ENCODE peak calls at places on chromosomes 3 and 15, in seven cellular contexts. P is activated effector memory CD4-positive, alpha-beta T cell treated with anti-CD3 and anti-CD28 coated beads, Interleukin-2, amount 50 U/mL, for 16 hours; F is stimulated activated CD8-positive, alpha-beta memory T cell treated with anti-CD3 and anti-CD28 coated beads, Interleukin-4, amount 100 ng/mL, for 24 hours; Z is HCEC 1CT; T is non-pigmented ciliary epithelial cell; R is RWPE1; N is iPS-NIHi11. H is an unnamed sample.

GRCh38 chr3:51975857-51976549 is 1.1 kb downstream of the ABHD14A start:
- DNase-seq in P (peak), F (no peak), Z (no peak), T (no peak), R (no peak), N (peak), H (no peak)

GRCh38 chr3:8423307-8423706 is 78.3 kb upstream of the LMCD1 start:
- DNase-seq in P (no peak), F (no peak), Z (no peak), T (no peak), R (no peak), N (no peak), H (no peak)

GRCh38 chr15:31465083-31465955 is 138.7 kb downstream of the KLF13 start:
- DNase-seq in P (peak), F (no peak), Z (no peak), T (no peak), R (peak), N (no peak), H (no peak)

GRCh38 chr3:98453827-98454226 is 9.2 kb upstream of the OR5K1 start:
- DNase-seq in P (no peak), F (no peak), Z (no peak), T (no peak), R (no peak), N (no peak), H (no peak)

GRCh38 chr3:87958289-87958688 is 100.5 kb downstream of the CGGBP1 start:
- DNase-seq in P (no peak), F (no peak), Z (no peak), T (no peak), R (no peak), N (no peak), H (peak)

GRCh38 chr3:76352069-76352847 is 566.9 kb upstream of the ZNF717 start:
- DNase-seq in P (no peak), F (no peak), Z (no peak), T (no peak), R (no peak), N (no peak), H (peak)

GRCh38 chr3:189699873-189700272 is 68.7 kb downstream of the TP63 start:
- DNase-seq in P (no peak), F (no peak), Z (no peak), T (no peak), R (no peak), N (no peak), H (no peak)

GRCh38 chr3:14298442-14298841 is 104.0 kb upstream of the SLC6A6 start:
- DNase-seq in P (no peak), F (no peak), Z (no peak), T (no peak), R (no peak), N (no peak), H (no peak)

GRCh38 chr15:78408961-78409360 is 29.1 kb upstream of the IREB2 start:
- DNase-seq in P (no peak), F (no peak), Z (no peak), T (no peak), R (no peak), N (no peak), H (no peak)

GRCh38 chr3:156978471-156978961 is 152.4 kb downstream of the LEKR1 start:
- DNase-seq in P (no peak), F (no peak), Z (no peak), T (no peak), R (no peak), N (no peak), H (no peak)

GRCh38 chr3:23537006-23537620 is 268.6 kb upstream of the UBE2E1 start:
- DNase-seq in P (no peak), F (no peak), Z (no peak), T (no peak), R (no peak), N (peak), H (no peak)

GRCh38 chr15:78000927-78001249 is 76.6 kb downstream of the TBC1D2B start:
- DNase-seq in P (no peak), F (no peak), Z (no peak), T (no peak), R (no peak), N (no peak), H (no peak)

GRCh38 chr3:186746008-186746407 is 28.8 kb downstream of the KNG1 start:
- DNase-seq in P (no peak), F (no peak), Z (peak), T (peak), R (peak), N (peak), H (no peak)

GRCh38 chr3:31165399-31165860 is 271.0 kb upstream of the GADL1 start:
- DNase-seq in P (no peak), F (no peak), Z (no peak), T (no peak), R (no peak), N (no peak), H (no peak)

GRCh38 chr3:42518800-42519567 is 16.5 kb downstream of the VIPR1 start:
- DNase-seq in P (peak), F (no peak), Z (no peak), T (no peak), R (no peak), N (peak), H (no peak)

GRCh38 chr3:60414047-60414446 is 837.2 kb downstream of the FHIT start:
- DNase-seq in P (no peak), F (no peak), Z (no peak), T (no peak), R (no peak), N (no peak), H (no peak)

GRCh38 chr3:181712505-181713299 is 977 bp downstream of the SOX2 start:
- DNase-seq in P (no peak), F (no peak), Z (no peak), T (no peak), R (peak), N (no peak), H (peak)

GRCh38 chr15:32717290-32718081 is at the start of gene GREM1:
- DNase-seq in P (no peak), F (no peak), Z (peak), T (no peak), R (no peak), N (peak), H (no peak)